ENCODE peak calls at places on chromosomes 12 and 14, in six cellular contexts. J is IMR-90, X is neural progenitor cell, D is spleen, E is pancreas, R is kidney. C is an unnamed sample.

GRCh38 chr12:15853877-15854276 is 28.3 kb upstream of the STRAP start:
- DNase-seq in J (no peak), X (no peak), D (no peak), E (no peak), R (no peak), C (no peak)

GRCh38 chr12:127162902-127163301 is 1104.1 kb upstream of the TMEM132C start:
- DNase-seq in J (peak; percentile 53), X (no peak), D (no peak), E (no peak), R (no peak), C (no peak)

GRCh38 chr12:56720696-56721615 is 4.1 kb downstream of the NACA start:
- DNase-seq in J (no peak), X (no peak), D (no peak), E (no peak), R (no peak), C (no peak)

GRCh38 chr14:104343690-104344640 is 205.6 kb downstream of the KIF26A start:
- DNase-seq in J (no peak), X (peak; percentile 39), D (no peak), E (peak; percentile 14), R (no peak), C (peak; percentile 25)

GRCh38 chr12:132186857-132187620 is 42.8 kb downstream of the NOC4L start:
- DNase-seq in J (no peak), X (no peak), D (no peak), E (no peak), R (peak; percentile 69), C (no peak)

GRCh38 chr14:45743884-45744283 is 490.9 kb upstream of the MIS18BP1 start:
- DNase-seq in J (no peak), X (no peak), D (no peak), E (no peak), R (no peak), C (no peak)

GRCh38 chr14:71553779-71554178 is 378.4 kb upstream of the RGS6 start:
- DNase-seq in J (no peak), X (no peak), D (no peak), E (no peak), R (no peak), C (no peak)

GRCh38 chr12:52264435-52264825 is 10.0 kb upstream of the KRT86 start:
- DNase-seq in J (no peak), X (no peak), D (no peak), E (no peak), R (no peak), C (no peak)

GRCh38 chr14:67514203-67514607 is 18.9 kb upstream of the PLEKHH1 start:
- DNase-seq in J (no peak), X (no peak), D (peak; percentile 82), E (peak; percentile 44), R (no peak), C (no peak)

GRCh38 chr14:73463411-73463810 is 5.1 kb upstream of the NUMB start:
- DNase-seq in J (peak; percentile 98), X (no peak), D (peak; percentile 83), E (peak; percentile 43), R (no peak), C (no peak)

DNA sequence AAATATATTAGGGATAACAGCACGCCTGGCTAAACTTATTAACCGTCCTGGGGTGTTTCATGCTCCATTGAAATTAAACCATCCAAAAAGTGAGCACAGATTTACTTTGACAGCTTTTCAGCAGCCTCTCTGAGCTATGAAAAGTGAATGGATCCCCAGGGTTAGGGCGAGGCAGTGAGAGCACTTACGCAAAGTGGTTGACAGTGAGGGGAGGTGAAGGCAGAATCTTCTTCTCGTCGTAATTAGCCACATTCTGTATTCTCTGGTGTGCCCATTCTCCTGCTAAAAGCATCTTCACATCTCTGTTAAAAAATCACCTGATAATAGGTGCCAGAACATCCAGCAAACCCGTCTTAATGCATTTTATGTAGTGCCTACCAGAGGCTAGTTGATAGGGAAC is 1.9 kb downstream of the TMTC2 start:
- DNase-seq in J (no peak), X (peak; percentile 15), D (no peak), E (no peak), R (no peak), C (no peak)
- H3K4me3 ChIP-seq in J (no peak overlapping the region), X (peak overlapping the region; percentile 95), D (peak overlapping the region; percentile 91), E (no peak overlapping the region), R (peak overlapping the region; percentile 87), C (peak overlapping the region; percentile 77)

DNA sequence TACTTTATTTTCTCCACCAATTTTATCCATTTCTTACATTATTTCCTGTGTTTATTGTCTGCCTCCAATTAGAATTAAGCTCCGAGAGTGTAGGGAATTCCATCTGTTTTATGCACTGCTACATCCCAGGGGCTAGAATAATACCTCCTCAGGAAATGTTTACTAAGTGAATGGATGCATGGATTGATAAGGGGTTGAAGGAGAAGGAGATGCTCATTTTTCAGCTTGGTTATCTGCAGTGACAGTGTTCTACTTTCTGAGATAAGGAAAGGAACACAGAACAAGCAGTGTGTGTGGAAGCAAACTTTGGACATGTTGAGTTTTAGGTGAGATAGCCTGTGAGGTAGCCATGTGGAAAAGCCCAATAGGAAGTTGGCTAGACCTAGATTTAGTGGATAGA is 164.6 kb upstream of the HMGA2 start:
- DNase-seq in J (no peak), X (no peak), D (no peak), E (no peak), R (no peak), C (no peak)
- H3K4me1 ChIP-seq in J (peaks cover 15% of the 10 kb centered on the region), X (no peaks in the 10 kb centered on the region), D (no peaks in the 10 kb centered on the region), E (no peaks in the 10 kb centered on the region), R (no peaks in the 10 kb centered on the region), C (no peaks in the 10 kb centered on the region)

DNA sequence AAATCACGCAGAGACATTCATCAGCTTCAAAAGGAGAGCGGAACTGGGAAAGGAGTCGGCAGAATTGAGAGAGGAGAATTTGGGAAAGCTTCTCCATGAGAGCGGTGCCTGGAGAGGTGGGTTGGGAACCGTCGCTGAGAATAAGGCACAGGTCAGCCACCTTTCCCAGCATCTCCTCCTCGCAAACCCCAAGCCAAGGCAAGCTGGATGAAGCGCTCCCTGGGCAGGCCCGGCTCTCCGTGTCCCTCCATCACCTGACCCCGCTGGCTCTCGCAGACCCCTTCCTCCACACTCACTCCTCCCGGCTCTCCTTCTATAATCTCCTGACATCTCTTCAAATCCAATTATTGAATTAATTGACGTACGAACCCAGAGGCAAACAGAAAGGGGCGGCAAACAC is 18.9 kb upstream of the ATP5MC2 start:
- DNase-seq in J (no peak), X (peak; percentile 38), D (no peak), E (no peak), R (no peak), C (no peak)
- H3K4me3 ChIP-seq in J (no peak overlapping the region), X (peak overlapping the region; percentile 36), D (peak overlapping the region; percentile 63), E (no peak overlapping the region), R (no peak overlapping the region), C (no peak overlapping the region)

GRCh38 chr12:105351523-105351922 is 21.0 kb downstream of the C12orf75 start:
- DNase-seq in J (no peak), X (no peak), D (no peak), E (no peak), R (no peak), C (no peak)

GRCh38 chr12:105352049-105352448 is 21.6 kb downstream of the C12orf75 start:
- DNase-seq in J (no peak), X (no peak), D (no peak), E (no peak), R (no peak), C (no peak)

GRCh38 chr12:105348142-105348541 is 17.7 kb downstream of the C12orf75 start:
- DNase-seq in J (no peak), X (no peak), D (no peak), E (no peak), R (no peak), C (no peak)

GRCh38 chr12:105347486-105347885 is 17.0 kb downstream of the C12orf75 start:
- DNase-seq in J (no peak), X (peak; percentile 53), D (no peak), E (no peak), R (no peak), C (no peak)

DNA sequence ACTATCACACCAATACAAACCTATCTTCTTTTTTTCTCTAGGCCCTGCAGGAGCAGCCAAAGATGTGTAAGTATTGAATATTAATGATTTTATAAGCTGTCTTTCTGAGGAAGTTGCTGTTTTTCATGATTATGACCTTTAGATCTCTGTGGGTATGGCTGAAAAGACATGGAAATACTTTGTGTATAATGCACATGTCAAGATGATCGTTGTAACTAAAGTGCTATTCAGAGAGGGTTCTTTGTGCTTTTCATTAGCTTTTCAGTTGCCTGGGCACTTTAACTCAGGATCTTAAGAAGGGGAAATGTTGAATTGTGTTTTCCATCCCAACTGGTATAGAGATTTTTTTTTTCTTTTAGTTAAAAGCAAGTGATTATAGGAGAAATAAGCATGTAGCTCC is 18.1 kb downstream of the C12orf75 start:
- DNase-seq in J (no peak), X (no peak), D (no peak), E (no peak), R (no peak), C (no peak)
- H3K4me1 ChIP-seq in J (peaks cover 27% of the 10 kb centered on the region), X (peaks cover 35% of the 10 kb centered on the region), D (no peaks in the 10 kb centered on the region), E (no peaks in the 10 kb centered on the region), R (no peaks in the 10 kb centered on the region), C (no peaks in the 10 kb centered on the region)